ENCODE peak calls at places on chromosomes 12 and 14, in ten cellular contexts. E, Y, D, U, T, H, N, Z, L and P are unnamed samples. For H3K9me3 and H3K27me3, the result is how much of the 10 kb centered on the place peaks cover.

GRCh38 chr14:73176673-73177072 is 40.4 kb downstream of the PSEN1 start:
- DNase-seq in N (no peak), U (no peak), T (peak), H (no peak), E (no peak), Y (no peak), Z (no peak), L (no peak), D (peak), P (no peak)

GRCh38 chr14:64064447-64064846 is 211.6 kb downstream of the SYNE2 start:
- DNase-seq in U (no peak), T (no peak), Y (no peak), H (no peak), E (no peak), Z (no peak), L (no peak), N (no peak), D (no peak), P (no peak)

GRCh38 chr14:40368314-40368713 is 936.1 kb upstream of the FBXO33 start:
- DNase-seq in H (no peak), N (no peak), T (no peak), L (no peak), Z (no peak), U (no peak), E (no peak), Y (no peak), D (no peak), P (no peak)

GRCh38 chr14:102652194-102652593 is 59.7 kb downstream of the RCOR1 start:
- DNase-seq in D (peak), E (no peak), H (no peak), U (no peak), Y (no peak), L (no peak), T (no peak), Z (no peak), N (no peak), P (no peak)

GRCh38 chr14:101123639-101124525 is 220.4 kb upstream of the RTL1 start:
- DNase-seq in Z (no peak), T (no peak), H (no peak), L (peak), U (no peak), E (no peak), N (no peak), Y (no peak), D (peak), P (no peak)

GRCh38 chr12:114888458-114888857 is 204.5 kb upstream of the TBX3 start:
- DNase-seq in U (no peak), D (peak), L (no peak), Z (no peak), T (peak), N (no peak), Y (peak), E (peak), H (no peak), P (no peak)

GRCh38 chr14:51498411-51499227 is 153.1 kb upstream of the FRMD6 start:
- DNase-seq in Z (no peak), T (no peak), H (no peak), Y (no peak), N (no peak), E (no peak), L (no peak), D (peak), U (no peak), P (no peak)

GRCh38 chr14:25259470-25259869 is 209.5 kb upstream of the STXBP6 start:
- DNase-seq in U (no peak), H (no peak), D (no peak), Y (no peak), L (no peak), N (no peak), Z (no peak), E (no peak), T (no peak), P (no peak)

DNA sequence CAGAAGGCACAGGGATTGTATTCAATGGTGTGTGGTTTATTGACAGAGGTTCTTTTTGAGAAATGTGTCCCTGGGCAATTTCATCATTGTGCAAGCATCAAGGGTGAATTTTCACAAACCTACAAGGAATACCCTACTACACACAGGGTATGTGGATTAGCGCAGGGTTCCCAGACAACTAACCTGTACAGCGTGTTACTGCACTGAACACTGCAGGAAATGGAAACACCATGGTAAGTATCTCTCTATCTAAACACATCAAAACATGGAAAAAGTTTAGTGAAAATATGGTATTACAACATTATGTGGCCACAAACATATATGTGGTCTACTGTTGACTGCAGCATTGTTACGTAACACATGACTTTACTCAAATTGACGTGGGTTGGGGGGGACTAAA is 893.0 kb downstream of the TMEM121 start:
- DNase-seq in T (no peak), Z (no peak), Y (no peak), D (no peak), E (no peak), N (no peak), H (no peak), U (no peak), L (no peak), P (no peak)
- H3K9me3 ChIP-seq in T (under half), Z (under half), Y (under half), D (under half), E (under half), N (under half), H (under half), U (under half), L (under half), P (under half)

DNA sequence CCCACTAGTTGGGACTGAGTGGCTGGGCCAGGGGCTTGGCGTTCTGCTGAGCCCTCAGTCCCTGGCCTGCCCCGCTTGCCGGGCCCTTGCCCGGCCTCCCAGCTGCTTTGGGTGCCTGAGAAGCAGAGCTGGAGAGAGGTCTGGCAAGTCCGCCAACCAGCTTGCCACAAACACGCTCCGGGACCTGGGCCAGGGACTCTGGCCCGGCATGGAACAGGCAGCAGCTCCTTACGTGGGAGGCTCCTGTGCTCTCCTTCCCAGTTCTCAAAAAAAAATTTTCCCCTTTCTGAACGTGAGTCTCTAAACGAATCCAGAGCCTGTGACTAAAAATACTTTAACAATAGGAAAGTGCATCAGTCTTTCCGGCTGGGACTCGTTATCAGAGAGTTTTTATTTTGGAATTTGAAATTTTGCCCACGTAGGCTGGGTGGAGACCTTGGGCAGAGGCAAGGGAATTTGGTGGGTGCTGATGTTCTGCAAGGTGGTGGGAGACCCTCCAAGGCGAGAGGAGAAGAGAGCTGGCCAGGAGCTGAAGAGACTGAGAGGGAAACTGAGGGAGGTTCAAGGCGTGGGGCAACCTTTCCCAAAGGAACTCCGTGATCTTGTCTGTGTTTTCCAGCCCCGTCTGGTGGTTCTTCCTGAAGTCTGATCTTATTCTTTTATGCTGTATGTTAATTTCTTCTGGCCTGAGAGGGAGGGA is 6.8 kb upstream of the NR4A1 start:
- DNase-seq in H (no peak), E (no peak), U (no peak), Z (no peak), Y (peak), N (peak), T (peak), L (peak), D (peak), P (no peak)
- H3K4me3 ChIP-seq in H (no peak), E (no peak), U (no peak), Z (no peak), Y (no peak), N (no peak), T (no peak), L (peak), D (no peak), P (no peak)

GRCh38 chr12:53984901-53985357 is at the start of gene HOXC10:
- DNase-seq in H (peak), Y (peak), D (peak), T (peak), N (peak), Z (peak), U (peak), L (peak), E (peak), P (no peak)
- H3K27me3 ChIP-seq in H (half or more), Y (half or more), D (under half), T (half or more), N (under half), Z (half or more), U (half or more), L (under half), E (half or more), P (half or more)

DNA sequence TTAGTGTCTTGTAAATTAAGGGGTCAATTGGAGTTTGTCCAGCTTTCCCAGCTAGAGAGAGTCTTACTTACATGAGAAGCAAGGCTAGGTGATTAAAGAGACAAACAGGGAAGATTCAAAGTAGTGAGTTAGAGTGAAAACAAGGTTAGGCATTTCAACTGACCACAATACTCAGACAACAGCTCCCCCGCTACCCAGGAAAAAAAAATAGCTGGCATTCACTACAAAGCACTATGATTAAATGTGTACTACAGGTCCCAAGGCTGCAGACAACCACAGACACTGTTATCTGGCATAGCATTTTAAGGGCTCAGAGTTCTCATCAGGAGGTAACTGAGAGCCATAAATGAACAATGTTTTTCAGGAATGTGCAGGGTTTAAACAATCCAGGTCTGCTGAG is 680.9 kb downstream of the TMEM121 start:
- DNase-seq in D (no peak), E (no peak), L (no peak), H (no peak), T (no peak), U (no peak), N (no peak), Z (no peak), Y (no peak), P (no peak)
- H3K9me3 ChIP-seq in D (under half), E (under half), L (under half), H (half or more), T (under half), U (under half), N (under half), Z (under half), Y (under half), P (under half)

DNA sequence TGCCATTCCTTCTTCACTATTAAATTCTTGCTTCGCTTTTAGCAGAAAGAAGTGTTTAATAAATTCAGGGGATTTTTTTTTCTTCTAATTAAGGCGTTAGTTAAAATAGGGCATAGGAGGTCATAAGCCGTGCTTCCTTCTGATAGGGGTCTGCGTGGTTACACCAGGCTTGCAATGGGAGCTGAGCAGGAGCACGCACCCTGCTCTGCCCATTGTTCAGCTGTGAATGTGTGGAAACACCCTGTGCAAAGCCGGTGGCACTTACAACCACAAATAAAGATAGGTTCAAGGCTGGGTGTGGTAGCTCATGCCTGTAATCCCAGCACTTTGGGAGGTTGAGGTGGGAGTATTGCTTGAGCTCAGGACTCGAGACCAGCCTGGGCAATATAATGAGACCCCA is 162.1 kb downstream of the PRKCH start:
- DNase-seq in L (no peak), H (no peak), Z (no peak), N (no peak), Y (no peak), E (no peak), D (no peak), T (no peak), U (no peak), P (no peak)
- H3K4me3 ChIP-seq in L (no peak), H (no peak), Z (no peak), N (no peak), Y (no peak), E (no peak), D (no peak), T (no peak), U (no peak), P (no peak)

GRCh38 chr12:53966070-53966384 is 6.9 kb upstream of the HOXC11 start:
- DNase-seq in E (no peak), Z (no peak), T (no peak), L (no peak), U (no peak), D (no peak), Y (no peak), N (no peak), H (no peak), P (no peak)
- H3K27me3 ChIP-seq in E (half or more), Z (half or more), T (half or more), L (under half), U (half or more), D (half or more), Y (half or more), N (under half), H (half or more), P (half or more)

DNA sequence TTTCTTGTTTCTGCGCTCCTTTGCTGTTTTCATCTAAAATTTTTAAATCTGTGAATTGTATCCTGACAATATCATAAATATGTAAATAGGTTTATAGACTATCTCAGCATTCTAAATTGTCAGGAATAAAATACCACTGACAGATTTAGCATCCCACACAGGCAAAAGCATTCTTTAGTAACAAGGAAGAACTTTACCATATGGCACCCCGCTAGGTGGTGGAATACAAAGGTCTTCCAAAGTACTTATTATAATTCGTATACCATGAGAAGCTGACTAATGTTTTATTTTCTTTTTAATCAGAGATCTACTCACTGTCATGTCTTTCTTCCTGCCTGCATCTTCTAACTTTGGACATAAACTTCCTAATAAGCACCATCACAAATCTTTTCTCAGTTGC is 328.8 kb upstream of the NOVA1 start:
- DNase-seq in U (no peak), Z (no peak), H (no peak), N (no peak), T (no peak), E (no peak), D (no peak), L (no peak), Y (no peak), P (no peak)
- H3K9me3 ChIP-seq in U (under half), Z (under half), H (under half), N (under half), T (under half), E (under half), D (under half), L (under half), Y (under half), P (under half)